ENCODE peak calls at places on chromosomes 6 and 20, in four cellular contexts. One of them, this sample, is unnamed.

GRCh38 chr6:33878541-33878940 is 74.7 kb upstream of the MLN start:
- DNase-seq in HT1080: no peak
- DNase-seq in effector CD4-positive, alpha-beta T cell: no peak
- DNase-seq in left cardiac atrium: no peak
- DNase-seq in this sample: no peak

GRCh38 chr6:165729307-165729936 is 66.4 kb upstream of the PDE10A start:
- DNase-seq in left cardiac atrium: no peak
- DNase-seq in HT1080: peak; percentile 11
- DNase-seq in effector CD4-positive, alpha-beta T cell: no peak
- DNase-seq in this sample: no peak

GRCh38 chr6:164252952-164253351 is 838.4 kb downstream of the QKI start:
- DNase-seq in effector CD4-positive, alpha-beta T cell: no peak
- DNase-seq in left cardiac atrium: no peak
- DNase-seq in HT1080: no peak
- DNase-seq in this sample: no peak

GRCh38 chr6:16684896-16685554 is 76.2 kb downstream of the ATXN1 start:
- DNase-seq in HT1080: peak; percentile 30
- DNase-seq in left cardiac atrium: no peak
- DNase-seq in effector CD4-positive, alpha-beta T cell: peak; percentile 59
- DNase-seq in this sample: no peak

GRCh38 chr6:2806664-2807063 is 35.0 kb downstream of the SERPINB1 start:
- DNase-seq in effector CD4-positive, alpha-beta T cell: no peak
- DNase-seq in left cardiac atrium: no peak
- DNase-seq in HT1080: no peak
- DNase-seq in this sample: no peak

GRCh38 chr20:5002077-5002413 is 735 bp upstream of the SLC23A2 start:
- DNase-seq in HT1080: no peak
- DNase-seq in effector CD4-positive, alpha-beta T cell: no peak
- DNase-seq in left cardiac atrium: peak; percentile 22
- DNase-seq in this sample: peak; percentile 25

GRCh38 chr6:37547564-37548061 is 47.9 kb upstream of the CCDC167 start:
- DNase-seq in effector CD4-positive, alpha-beta T cell: no peak
- DNase-seq in left cardiac atrium: no peak
- DNase-seq in HT1080: peak; percentile 56
- DNase-seq in this sample: no peak

GRCh38 chr6:7201732-7202541 is 94.2 kb downstream of the RREB1 start:
- DNase-seq in HT1080: no peak
- DNase-seq in left cardiac atrium: peak; percentile 52
- DNase-seq in effector CD4-positive, alpha-beta T cell: no peak
- DNase-seq in this sample: no peak

GRCh38 chr6:56484669-56485068 is 158.0 kb downstream of the DST start:
- DNase-seq in HT1080: peak; percentile 2
- DNase-seq in left cardiac atrium: no peak
- DNase-seq in effector CD4-positive, alpha-beta T cell: no peak
- DNase-seq in this sample: no peak

GRCh38 chr20:63096681-63097335 is 90.0 kb upstream of the BHLHE23 start:
- DNase-seq in HT1080: no peak
- DNase-seq in effector CD4-positive, alpha-beta T cell: no peak
- DNase-seq in left cardiac atrium: peak; percentile 16
- DNase-seq in this sample: no peak

GRCh38 chr6:12249516-12250394 is 40.4 kb upstream of the EDN1 start:
- DNase-seq in left cardiac atrium: no peak
- DNase-seq in effector CD4-positive, alpha-beta T cell: no peak
- DNase-seq in HT1080: no peak
- DNase-seq in this sample: no peak

GRCh38 chr20:32231847-32232246 is 24.2 kb downstream of the POFUT1 start:
- DNase-seq in left cardiac atrium: no peak
- DNase-seq in HT1080: no peak
- DNase-seq in effector CD4-positive, alpha-beta T cell: peak; percentile 18
- DNase-seq in this sample: no peak

GRCh38 chr6:18099501-18099900 is 23.0 kb downstream of the NHLRC1 start:
- DNase-seq in HT1080: no peak
- DNase-seq in left cardiac atrium: no peak
- DNase-seq in effector CD4-positive, alpha-beta T cell: no peak
- DNase-seq in this sample: no peak

GRCh38 chr20:41510224-41510623 is 108.0 kb downstream of the CHD6 start:
- DNase-seq in HT1080: no peak
- DNase-seq in effector CD4-positive, alpha-beta T cell: no peak
- DNase-seq in left cardiac atrium: peak; percentile 26
- DNase-seq in this sample: no peak

GRCh38 chr6:32933661-32934085 is 7.2 kb downstream of the HLA-DMB start:
- DNase-seq in effector CD4-positive, alpha-beta T cell: peak; percentile 79
- DNase-seq in left cardiac atrium: peak; percentile 85
- DNase-seq in HT1080: peak; percentile 60
- DNase-seq in this sample: peak; percentile 33

GRCh38 chr6:105442369-105442768 is 39.5 kb upstream of the PREP start:
- DNase-seq in HT1080: no peak
- DNase-seq in left cardiac atrium: no peak
- DNase-seq in effector CD4-positive, alpha-beta T cell: no peak
- DNase-seq in this sample: no peak

GRCh38 chr6:56795852-56796532 is 153.3 kb upstream of the DST start:
- DNase-seq in left cardiac atrium: no peak
- DNase-seq in effector CD4-positive, alpha-beta T cell: no peak
- DNase-seq in HT1080: no peak
- DNase-seq in this sample: no peak

GRCh38 chr6:157240059-157240959 is 83.0 kb downstream of the TMEM242 start:
- DNase-seq in HT1080: peak; percentile 32
- DNase-seq in left cardiac atrium: peak; percentile 64
- DNase-seq in effector CD4-positive, alpha-beta T cell: no peak
- DNase-seq in this sample: no peak

GRCh38 chr20:32612831-32613595 is 27.9 kb upstream of the NOL4L start:
- DNase-seq in left cardiac atrium: no peak
- DNase-seq in HT1080: no peak
- DNase-seq in effector CD4-positive, alpha-beta T cell: no peak
- DNase-seq in this sample: no peak

GRCh38 chr6:94323853-94324252 is 904.5 kb upstream of the EPHA7 start:
- DNase-seq in effector CD4-positive, alpha-beta T cell: no peak
- DNase-seq in HT1080: peak; percentile 16
- DNase-seq in left cardiac atrium: no peak
- DNase-seq in this sample: peak; percentile 28

GRCh38 chr6:48078092-48078491 is 32.9 kb downstream of the PTCHD4 start:
- DNase-seq in HT1080: peak; percentile 68
- DNase-seq in left cardiac atrium: no peak
- DNase-seq in effector CD4-positive, alpha-beta T cell: no peak
- DNase-seq in this sample: no peak

GRCh38 chr6:158467923-158468322 is 92.0 kb upstream of the TMEM181 start:
- DNase-seq in left cardiac atrium: no peak
- DNase-seq in HT1080: no peak
- DNase-seq in effector CD4-positive, alpha-beta T cell: no peak
- DNase-seq in this sample: peak; percentile 30

GRCh38 chr20:4225778-4226177 is 210.4 kb upstream of the RNF24 start:
- DNase-seq in HT1080: peak; percentile 94
- DNase-seq in left cardiac atrium: no peak
- DNase-seq in effector CD4-positive, alpha-beta T cell: no peak
- DNase-seq in this sample: no peak

GRCh38 chr20:46399401-46399800 is 7.0 kb downstream of the ELMO2 start:
- DNase-seq in HT1080: no peak
- DNase-seq in effector CD4-positive, alpha-beta T cell: no peak
- DNase-seq in left cardiac atrium: no peak
- DNase-seq in this sample: no peak

GRCh38 chr6:156953478-156954146 is 176.4 kb downstream of the ARID1B start:
- DNase-seq in HT1080: peak; percentile 92
- DNase-seq in left cardiac atrium: no peak
- DNase-seq in effector CD4-positive, alpha-beta T cell: peak; percentile 38
- DNase-seq in this sample: no peak

GRCh38 chr6:90194371-90194841 is 102.2 kb downstream of the BACH2 start:
- DNase-seq in left cardiac atrium: no peak
- DNase-seq in HT1080: peak; percentile 74
- DNase-seq in effector CD4-positive, alpha-beta T cell: no peak
- DNase-seq in this sample: no peak

GRCh38 chr6:35780719-35781118 is at the start of gene CLPSL1:
- DNase-seq in effector CD4-positive, alpha-beta T cell: no peak
- DNase-seq in HT1080: no peak
- DNase-seq in left cardiac atrium: no peak
- DNase-seq in this sample: no peak

GRCh38 chr6:38346291-38347079 is 293.2 kb downstream of the BTBD9 start:
- DNase-seq in HT1080: peak; percentile 95
- DNase-seq in left cardiac atrium: no peak
- DNase-seq in effector CD4-positive, alpha-beta T cell: no peak
- DNase-seq in this sample: peak; percentile 42

GRCh38 chr6:47484616-47485015 is 7.0 kb downstream of the CD2AP start:
- DNase-seq in left cardiac atrium: no peak
- DNase-seq in effector CD4-positive, alpha-beta T cell: no peak
- DNase-seq in HT1080: peak; percentile 83
- DNase-seq in this sample: no peak

GRCh38 chr6:139262519-139263300 is 29.1 kb downstream of the TXLNB start:
- DNase-seq in left cardiac atrium: no peak
- DNase-seq in effector CD4-positive, alpha-beta T cell: peak; percentile 4
- DNase-seq in HT1080: peak; percentile 53
- DNase-seq in this sample: no peak

GRCh38 chr20:34689486-34689885 is 12.6 kb upstream of the PIGU start:
- DNase-seq in effector CD4-positive, alpha-beta T cell: no peak
- DNase-seq in HT1080: peak; percentile 46
- DNase-seq in left cardiac atrium: no peak
- DNase-seq in this sample: no peak

GRCh38 chr20:64233725-64234124 is 21.8 kb upstream of the PCMTD2 start:
- DNase-seq in HT1080: no peak
- DNase-seq in left cardiac atrium: peak; percentile 76
- DNase-seq in effector CD4-positive, alpha-beta T cell: no peak
- DNase-seq in this sample: no peak

GRCh38 chr20:17863577-17864292 is 104.9 kb downstream of the SNX5 start:
- DNase-seq in effector CD4-positive, alpha-beta T cell: no peak
- DNase-seq in HT1080: no peak
- DNase-seq in left cardiac atrium: peak; percentile 48
- DNase-seq in this sample: no peak

GRCh38 chr6:157755032-157755751 is 67.9 kb upstream of the SNX9 start:
- DNase-seq in effector CD4-positive, alpha-beta T cell: no peak
- DNase-seq in left cardiac atrium: no peak
- DNase-seq in HT1080: no peak
- DNase-seq in this sample: no peak

GRCh38 chr20:57412347-57413029 is 21.3 kb downstream of the RBM38 start:
- DNase-seq in effector CD4-positive, alpha-beta T cell: no peak
- DNase-seq in HT1080: no peak
- DNase-seq in left cardiac atrium: no peak
- DNase-seq in this sample: no peak

GRCh38 chr6:165086746-165087145 is 222.7 kb downstream of the C6orf118 start:
- DNase-seq in effector CD4-positive, alpha-beta T cell: no peak
- DNase-seq in HT1080: no peak
- DNase-seq in left cardiac atrium: no peak
- DNase-seq in this sample: no peak

This sample was measured in iPS DF 19.7.